ENCODE peak calls at places on chromosomes 13 and 19, in eight cellular contexts. F is GM10248, M is activated T-cell treated with anti-CD3 and anti-CD28 coated beads for 48 hours, P is neural crest cell, T is lung microvascular endothelial cell, L is AG08395, V is amygdala, W is NCI-H1436. U is an unnamed sample.

GRCh38 chr19:45234089-45234869 is 10.9 kb downstream of the EXOC3L2 start:
- DNase-seq in F (no peak), M (no peak), P (no peak), T (no peak), L (no peak), V (no peak), W (no peak), U (no peak)

GRCh38 chr19:6551607-6552450 is 21.0 kb downstream of the TNFSF9 start:
- DNase-seq in F (peak; percentile 86), M (peak; percentile 70), P (peak; percentile 48), T (no peak), L (peak; percentile 38), V (no peak), W (no peak), U (no peak)

GRCh38 chr19:8487137-8487851 is 15.1 kb downstream of the PRAM1 start:
- DNase-seq in F (peak; percentile 46), M (peak; percentile 45), P (no peak), T (no peak), L (no peak), V (peak; percentile 37), W (no peak), U (peak; percentile 26)

GRCh38 chr13:36130542-36131214 is 504 bp downstream of the DCLK1 start:
- DNase-seq in F (no peak), M (no peak), P (peak; percentile 25), T (no peak), L (no peak), V (peak; percentile 20), W (no peak), U (no peak)

GRCh38 chr13:76004411-76004810 is 368.3 kb downstream of the LMO7 start:
- DNase-seq in F (no peak), M (no peak), P (no peak), T (no peak), L (no peak), V (no peak), W (no peak), U (no peak)

GRCh38 chr19:12666305-12667048 is at the start of the genes MAN2B1 and WDR83:
- DNase-seq in F (peak; percentile 94), M (peak; percentile 88), P (peak; percentile 65), T (peak; percentile 70), L (peak; percentile 95), V (peak; percentile 50), W (peak; percentile 75), U (peak; percentile 53)

GRCh38 chr19:1763648-1764292 is 10.5 kb downstream of the ONECUT3 start:
- DNase-seq in F (no peak), M (no peak), P (no peak), T (no peak), L (no peak), V (no peak), W (no peak), U (no peak)

GRCh38 chr19:42487025-42487797 is 41.1 kb downstream of the CEACAM1 start:
- DNase-seq in F (no peak), M (no peak), P (no peak), T (no peak), L (no peak), V (no peak), W (no peak), U (no peak)

GRCh38 chr13:95246292-95247082 is 54.8 kb downstream of the ABCC4 start:
- DNase-seq in F (no peak), M (no peak), P (no peak), T (peak; percentile 63), L (no peak), V (no peak), W (peak; percentile 68), U (no peak)

GRCh38 chr13:110063490-110063889 is 243.5 kb downstream of the COL4A1 start:
- DNase-seq in F (no peak), M (no peak), P (no peak), T (no peak), L (no peak), V (no peak), W (no peak), U (no peak)

GRCh38 chr19:14536926-14537692 is 7.7 kb downstream of the TECR start:
- DNase-seq in F (peak; percentile 64), M (peak; percentile 36), P (peak; percentile 44), T (peak; percentile 93), L (peak; percentile 43), V (no peak), W (no peak), U (no peak)

GRCh38 chr13:42266464-42266863 is 5.5 kb upstream of the AKAP11 start:
- DNase-seq in F (no peak), M (no peak), P (no peak), T (peak; percentile 94), L (peak; percentile 17), V (no peak), W (no peak), U (no peak)

GRCh38 chr19:56692496-56692895 is 20.9 kb upstream of the ZNF835 start:
- DNase-seq in F (no peak), M (no peak), P (no peak), T (no peak), L (no peak), V (peak; percentile 18), W (no peak), U (peak; percentile 48)

GRCh38 chr13:108981407-108981806 is 352.0 kb downstream of the MYO16 start:
- DNase-seq in F (no peak), M (no peak), P (no peak), T (no peak), L (no peak), V (no peak), W (no peak), U (no peak)

GRCh38 chr19:1273263-1274041 is 1.9 kb upstream of the FAM174C start:
- DNase-seq in F (no peak), M (no peak), P (no peak), T (no peak), L (no peak), V (no peak), W (no peak), U (no peak)

GRCh38 chr19:38974599-38975213 is 836 bp downstream of the FBXO17 start:
- DNase-seq in F (no peak), M (no peak), P (no peak), T (no peak), L (no peak), V (no peak), W (no peak), U (no peak)

GRCh38 chr19:47549341-47549768 is 23.6 kb downstream of the ZNF541 start:
- DNase-seq in F (no peak), M (no peak), P (no peak), T (no peak), L (no peak), V (no peak), W (no peak), U (no peak)

GRCh38 chr19:1018932-1019615 is 1.8 kb downstream of the TMEM259 start:
- DNase-seq in F (no peak), M (no peak), P (no peak), T (no peak), L (no peak), V (no peak), W (no peak), U (no peak)

GRCh38 chr13:48496796-48497195 is 36.1 kb downstream of the RCBTB2 start:
- DNase-seq in F (no peak), M (no peak), P (no peak), T (no peak), L (no peak), V (no peak), W (no peak), U (no peak)

GRCh38 chr19:49807174-49807830 is 5.8 kb downstream of the FUZ start:
- DNase-seq in F (no peak), M (no peak), P (no peak), T (no peak), L (no peak), V (no peak), W (no peak), U (no peak)

GRCh38 chr19:45768644-45769053 is 403 bp downstream of the SIX5 start:
- DNase-seq in F (no peak), M (peak; percentile 43), P (peak; percentile 43), T (peak; percentile 53), L (no peak), V (no peak), W (no peak), U (no peak)

GRCh38 chr13:76745246-76746200 is 140.7 kb downstream of the KCTD12 start:
- DNase-seq in F (peak; percentile 25), M (no peak), P (no peak), T (peak; percentile 45), L (no peak), V (no peak), W (no peak), U (no peak)

GRCh38 chr19:12527034-12527836 is 24.0 kb downstream of the ZNF564 start:
- DNase-seq in F (no peak), M (no peak), P (no peak), T (peak; percentile 44), L (no peak), V (no peak), W (no peak), U (no peak)

GRCh38 chr19:14475251-14476073 is at the start of gene PTGER1:
- DNase-seq in F (peak; percentile 38), M (peak; percentile 43), P (no peak), T (peak; percentile 31), L (peak; percentile 58), V (no peak), W (no peak), U (no peak)

GRCh38 chr19:55699221-55699620 is 24.2 kb downstream of the EPN1 start:
- DNase-seq in F (no peak), M (no peak), P (no peak), T (no peak), L (no peak), V (no peak), W (no peak), U (no peak)

GRCh38 chr13:78609464-78610205 is 6.3 kb upstream of the POU4F1 start:
- DNase-seq in F (no peak), M (no peak), P (no peak), T (no peak), L (no peak), V (no peak), W (peak; percentile 24), U (no peak)

GRCh38 chr13:94799330-94799729 is 87.0 kb upstream of the SOX21 start:
- DNase-seq in F (no peak), M (no peak), P (no peak), T (no peak), L (no peak), V (no peak), W (no peak), U (no peak)

GRCh38 chr13:31101511-31102170 is 60.1 kb downstream of the HSPH1 start:
- DNase-seq in F (no peak), M (no peak), P (no peak), T (peak; percentile 7), L (peak; percentile 28), V (no peak), W (no peak), U (no peak)

GRCh38 chr13:51071493-51071892 is 39.6 kb downstream of the C13orf42 start:
- DNase-seq in F (no peak), M (no peak), P (no peak), T (no peak), L (no peak), V (no peak), W (no peak), U (no peak)

GRCh38 chr13:44211286-44211685 is 162.3 kb upstream of the SERP2 start:
- DNase-seq in F (no peak), M (no peak), P (no peak), T (no peak), L (no peak), V (peak; percentile 21), W (no peak), U (peak; percentile 62)

GRCh38 chr13:28753208-28753892 is 34.6 kb upstream of the SLC46A3 start:
- DNase-seq in F (no peak), M (no peak), P (no peak), T (peak; percentile 92), L (peak; percentile 93), V (no peak), W (no peak), U (no peak)

GRCh38 chr13:78029891-78030290 is 111.3 kb upstream of the EDNRB start:
- DNase-seq in F (no peak), M (no peak), P (no peak), T (no peak), L (no peak), V (no peak), W (no peak), U (no peak)

GRCh38 chr13:50612717-50613116 is 230.8 kb downstream of the DLEU7 start:
- DNase-seq in F (no peak), M (no peak), P (no peak), T (no peak), L (no peak), V (no peak), W (no peak), U (no peak)

GRCh38 chr13:24148414-24149305 is 11.9 kb upstream of the SPATA13 start:
- DNase-seq in F (no peak), M (no peak), P (no peak), T (peak; percentile 96), L (peak; percentile 98), V (no peak), W (no peak), U (no peak)

U was measured in substantia nigra.